ENCODE peak calls at places on chromosomes 5 and 9, in four cellular contexts. One of them, this sample, is unnamed.

GRCh38 chr5:106957336-106957735 is 713.4 kb downstream of the EFNA5 start:
- DNase-seq in GM12878: no peak
- DNase-seq in HL-60: no peak
- DNase-seq in GM12891: no peak
- DNase-seq in this sample: no peak

GRCh38 chr5:132674671-132675506 is 1.1 kb downstream of the IL4 start:
- DNase-seq in GM12891: peak; percentile 66
- DNase-seq in GM12878: peak; percentile 93
- DNase-seq in HL-60: no peak
- DNase-seq in this sample: no peak

GRCh38 chr5:163453705-163454104 is 6.2 kb downstream of the NUDCD2 start:
- DNase-seq in GM12878: no peak
- DNase-seq in GM12891: no peak
- DNase-seq in HL-60: no peak
- DNase-seq in this sample: no peak

GRCh38 chr5:176653986-176654385 is 6.7 kb downstream of the TSPAN17 start:
- DNase-seq in GM12878: no peak
- DNase-seq in GM12891: no peak
- DNase-seq in HL-60: no peak
- DNase-seq in this sample: no peak

GRCh38 chr5:39714036-39714698 is 289.4 kb upstream of the DAB2 start:
- DNase-seq in GM12878: peak; percentile 3
- DNase-seq in HL-60: peak; percentile 18
- DNase-seq in GM12891: no peak
- DNase-seq in this sample: peak; percentile 24

GRCh38 chr5:32578764-32579163 is 6.6 kb upstream of the SUB1 start:
- DNase-seq in GM12878: no peak
- DNase-seq in GM12891: no peak
- DNase-seq in HL-60: no peak
- DNase-seq in this sample: no peak

GRCh38 chr5:5666076-5666365 is 243.5 kb downstream of the ICE1 start:
- DNase-seq in GM12878: no peak
- DNase-seq in GM12891: no peak
- DNase-seq in HL-60: no peak
- DNase-seq in this sample: no peak

GRCh38 chr5:83035373-83036170 is 41.6 kb downstream of the TMEM167A start:
- DNase-seq in GM12878: no peak
- DNase-seq in HL-60: no peak
- DNase-seq in GM12891: no peak
- DNase-seq in this sample: no peak

GRCh38 chr5:157477814-157478494 is 17.9 kb downstream of the NIPAL4 start:
- DNase-seq in GM12891: no peak
- DNase-seq in GM12878: no peak
- DNase-seq in HL-60: no peak
- DNase-seq in this sample: no peak

GRCh38 chr5:158599132-158599531 is 500.6 kb downstream of the EBF1 start:
- DNase-seq in GM12878: no peak
- DNase-seq in GM12891: no peak
- DNase-seq in HL-60: no peak
- DNase-seq in this sample: no peak

GRCh38 chr9:111622626-111623025 is 8.5 kb upstream of the DNAJC25 start:
- DNase-seq in HL-60: no peak
- DNase-seq in GM12878: no peak
- DNase-seq in GM12891: no peak
- DNase-seq in this sample: no peak

GRCh38 chr5:134153241-134153640 is 23.5 kb downstream of the SKP1 start:
- DNase-seq in GM12878: no peak
- DNase-seq in HL-60: no peak
- DNase-seq in GM12891: no peak
- DNase-seq in this sample: no peak

GRCh38 chr5:93579561-93580386 is 1.2 kb downstream of the NR2F1-AS1 start:
- DNase-seq in GM12878: no peak
- DNase-seq in GM12891: no peak
- DNase-seq in HL-60: no peak
- DNase-seq in this sample: no peak

GRCh38 chr5:39760385-39761198 is 335.8 kb upstream of the DAB2 start:
- DNase-seq in GM12891: no peak
- DNase-seq in GM12878: no peak
- DNase-seq in HL-60: peak; percentile 49
- DNase-seq in this sample: no peak

GRCh38 chr9:96258967-96259366 is 43.0 kb downstream of the HSD17B3 start:
- DNase-seq in HL-60: no peak
- DNase-seq in GM12878: no peak
- DNase-seq in GM12891: no peak
- DNase-seq in this sample: no peak

GRCh38 chr5:30103056-30104020 is 1090.1 kb upstream of the CDH6 start:
- DNase-seq in GM12878: no peak
- DNase-seq in GM12891: no peak
- DNase-seq in HL-60: no peak
- DNase-seq in this sample: no peak

GRCh38 chr5:441996-442334 is 1.0 kb upstream of the EXOC3 start:
- DNase-seq in HL-60: no peak
- DNase-seq in GM12878: no peak
- DNase-seq in GM12891: no peak
- DNase-seq in this sample: no peak

GRCh38 chr5:14965815-14966214 is 94.2 kb upstream of the ANKH start:
- DNase-seq in GM12878: no peak
- DNase-seq in GM12891: no peak
- DNase-seq in HL-60: no peak
- DNase-seq in this sample: no peak

DNA sequence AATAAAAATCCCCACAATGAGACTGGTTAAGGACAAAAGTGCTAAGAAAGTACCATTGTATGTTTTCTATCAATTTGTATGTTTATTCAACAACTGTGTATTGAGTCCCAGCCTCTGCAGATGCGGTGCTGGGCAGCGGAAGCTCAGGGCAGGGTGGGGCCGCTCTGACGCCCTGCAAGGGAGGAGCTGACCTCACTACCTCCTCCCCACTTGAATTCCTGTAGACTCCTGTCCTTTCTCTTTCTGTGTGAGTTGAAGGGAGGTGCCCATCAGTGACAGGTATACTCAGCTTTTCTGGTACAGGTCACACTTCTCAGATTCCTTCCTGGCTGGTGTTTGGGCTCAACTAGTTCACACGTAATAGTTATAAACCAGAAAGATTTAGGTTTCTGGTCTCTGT is 27.0 kb downstream of the ANGPTL2 start:
- DNase-seq in GM12891: no peak
- DNase-seq in GM12878: no peak
- DNase-seq in HL-60: no peak
- DNase-seq in this sample: peak; percentile 37
- TF ChIP-seq SPI1 in GM12891: no peak
- TF ChIP-seq SPI1 in GM12878: no peak
- TF ChIP-seq SPI1 in HL-60: no peak
- TF ChIP-seq SPI1 in this sample: no peak

DNA sequence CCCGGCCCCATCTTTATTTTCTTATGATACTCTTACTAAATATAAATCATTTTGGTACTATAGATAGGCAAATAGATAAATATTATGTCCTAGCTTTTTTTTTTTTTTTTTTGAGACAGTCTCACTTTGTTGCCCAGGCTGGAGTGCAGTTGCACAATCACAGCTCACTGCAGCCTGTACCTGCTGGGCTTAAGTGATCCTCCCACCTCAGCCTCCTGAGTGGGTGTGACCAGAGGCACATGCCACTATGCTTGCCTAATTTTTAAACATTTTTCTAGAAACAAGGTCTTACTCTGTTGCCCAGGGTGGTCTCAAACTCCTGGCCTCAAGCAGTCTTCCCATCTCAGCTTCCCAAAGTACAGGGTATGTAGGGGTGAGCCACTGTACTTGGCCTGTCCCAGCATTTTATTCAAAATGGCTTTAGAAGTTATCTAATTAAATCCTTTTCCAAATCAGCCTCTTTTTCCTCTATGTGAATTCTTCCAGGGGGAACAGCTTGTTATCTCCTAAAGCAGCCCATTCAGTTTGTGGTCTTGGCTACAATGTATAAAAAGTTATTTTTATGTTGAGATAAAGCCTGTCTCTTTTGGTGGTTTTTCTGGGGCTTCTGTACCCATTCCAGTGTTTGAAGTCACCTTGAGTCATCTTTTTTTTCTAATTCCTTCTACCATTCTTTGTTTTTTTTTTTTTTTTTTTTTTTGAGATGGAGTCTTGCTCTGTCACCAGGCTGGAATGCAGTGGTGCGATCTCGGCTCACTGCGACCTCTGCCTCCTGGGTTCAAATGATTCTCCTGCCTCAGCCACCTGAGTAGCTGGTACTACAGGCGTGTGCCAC is 12.1 kb downstream of the MELK start:
- DNase-seq in GM12878: no peak
- DNase-seq in GM12891: no peak
- DNase-seq in HL-60: no peak
- DNase-seq in this sample: no peak
- TF ChIP-seq SPI1 in GM12878: no peak
- TF ChIP-seq SPI1 in GM12891: no peak
- TF ChIP-seq SPI1 in HL-60: no peak
- TF ChIP-seq SPI1 in this sample: no peak

GRCh38 chr5:17732351-17732923 is 98.2 kb downstream of the TAF11L14 start:
- DNase-seq in GM12891: no peak
- DNase-seq in GM12878: no peak
- DNase-seq in HL-60: no peak
- DNase-seq in this sample: no peak
- TF ChIP-seq SPI1 in GM12891: no peak
- TF ChIP-seq SPI1 in GM12878: no peak
- TF ChIP-seq SPI1 in HL-60: no peak
- TF ChIP-seq SPI1 in this sample: no peak

DNA sequence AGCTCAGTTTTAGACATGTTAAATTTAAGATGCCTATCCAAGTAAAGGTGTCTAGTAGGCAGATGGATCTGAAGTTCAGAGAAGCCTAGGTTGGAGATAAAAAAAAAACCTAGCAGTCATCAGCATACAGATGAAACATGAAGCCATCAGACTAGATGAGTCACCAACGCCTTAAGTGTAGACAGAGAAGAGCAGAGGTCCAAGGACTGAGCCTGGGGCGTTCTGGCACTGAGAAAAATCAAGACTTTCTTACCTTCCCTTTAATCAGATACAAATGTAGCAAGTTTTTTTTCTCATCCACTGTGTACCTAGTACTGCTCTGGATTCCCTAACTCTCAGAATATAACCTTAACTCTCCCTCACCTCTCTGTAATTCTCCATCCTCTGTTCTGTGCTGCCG is 97.3 kb downstream of the SIL1 start:
- DNase-seq in HL-60: no peak
- DNase-seq in GM12878: no peak
- DNase-seq in GM12891: no peak
- DNase-seq in this sample: no peak
- TF ChIP-seq SPI1 in HL-60: no peak
- TF ChIP-seq SPI1 in GM12878: no peak
- TF ChIP-seq SPI1 in GM12891: no peak
- TF ChIP-seq SPI1 in this sample: no peak

DNA sequence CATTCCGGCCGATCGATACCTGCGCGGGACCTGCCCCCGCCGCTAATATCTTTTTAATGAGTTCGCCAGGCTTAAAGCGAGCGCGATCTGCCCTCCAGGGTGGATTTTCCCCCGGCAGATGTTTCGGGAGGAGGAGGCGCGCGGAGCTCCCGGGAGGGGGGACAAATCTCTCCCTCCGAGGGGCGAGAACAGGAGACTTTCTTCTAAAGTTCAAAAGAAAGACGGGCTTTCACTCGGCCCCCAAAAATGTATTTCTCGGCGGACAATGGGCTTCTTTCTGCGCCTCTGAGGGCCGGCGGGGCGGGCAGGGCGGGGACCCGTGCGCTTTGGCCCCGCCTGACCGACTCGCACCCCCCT is 4.1 kb upstream of the PRDM12 start:
- DNase-seq in GM12891: no peak
- DNase-seq in HL-60: no peak
- DNase-seq in GM12878: no peak
- DNase-seq in this sample: no peak
- TF ChIP-seq SPI1 in GM12891: no peak
- TF ChIP-seq SPI1 in HL-60: no peak
- TF ChIP-seq SPI1 in GM12878: no peak
- TF ChIP-seq SPI1 in this sample: no peak

This sample was measured in K562.